ENCODE peak calls at places on chromosomes 7 and 10, in nine cellular contexts. One of them, this sample, is unnamed.
A peak's percentile ranks its signal among the peaks of the same experiment; 100 is the strongest.

GRCh38 chr10:100636848-100637553 is 101.3 kb downstream of the HIF1AN start:
- DNase-seq in ascending aorta: no peak
- DNase-seq in Caco-2: no peak
- DNase-seq in NT2/D1: no peak
- DNase-seq in cardiac muscle cell: no peak
- DNase-seq in lung: no peak
- DNase-seq in adrenal gland: no peak
- DNase-seq in GM23248: no peak
- DNase-seq in neural progenitor cell: no peak
- DNase-seq in this sample: no peak

GRCh38 chr7:154990964-154991514 is 11.9 kb downstream of the PAXIP1 start:
- DNase-seq in ascending aorta: no peak
- DNase-seq in Caco-2: no peak
- DNase-seq in NT2/D1: no peak
- DNase-seq in cardiac muscle cell: no peak
- DNase-seq in lung: no peak
- DNase-seq in adrenal gland: no peak
- DNase-seq in GM23248: no peak
- DNase-seq in neural progenitor cell: no peak
- DNase-seq in this sample: no peak

GRCh38 chr7:33788493-33788892 is 116.8 kb upstream of the BMPER start:
- DNase-seq in ascending aorta: no peak
- DNase-seq in Caco-2: no peak
- DNase-seq in NT2/D1: no peak
- DNase-seq in cardiac muscle cell: no peak
- DNase-seq in lung: no peak
- DNase-seq in adrenal gland: no peak
- DNase-seq in GM23248: no peak
- DNase-seq in neural progenitor cell: no peak
- DNase-seq in this sample: no peak

GRCh38 chr7:132603241-132603789 is 27.0 kb upstream of the PLXNA4 start:
- DNase-seq in ascending aorta: no peak
- DNase-seq in Caco-2: no peak
- DNase-seq in NT2/D1: no peak
- DNase-seq in cardiac muscle cell: no peak
- DNase-seq in lung: no peak
- DNase-seq in adrenal gland: no peak
- DNase-seq in GM23248: no peak
- DNase-seq in neural progenitor cell: peak; percentile 25
- DNase-seq in this sample: no peak

GRCh38 chr7:137480824-137481365 is 137.4 kb upstream of the PTN start:
- DNase-seq in ascending aorta: no peak
- DNase-seq in Caco-2: no peak
- DNase-seq in NT2/D1: no peak
- DNase-seq in cardiac muscle cell: no peak
- DNase-seq in lung: no peak
- DNase-seq in adrenal gland: no peak
- DNase-seq in GM23248: no peak
- DNase-seq in neural progenitor cell: no peak
- DNase-seq in this sample: no peak

GRCh38 chr10:51139176-51139575 is 64.9 kb downstream of the PRKG1 start:
- DNase-seq in ascending aorta: no peak
- DNase-seq in Caco-2: no peak
- DNase-seq in NT2/D1: no peak
- DNase-seq in cardiac muscle cell: no peak
- DNase-seq in lung: no peak
- DNase-seq in adrenal gland: no peak
- DNase-seq in GM23248: peak; percentile 37
- DNase-seq in neural progenitor cell: no peak
- DNase-seq in this sample: no peak

GRCh38 chr7:37069336-37069735 is 345.0 kb upstream of the AOAH start:
- DNase-seq in ascending aorta: no peak
- DNase-seq in Caco-2: no peak
- DNase-seq in NT2/D1: no peak
- DNase-seq in cardiac muscle cell: no peak
- DNase-seq in lung: no peak
- DNase-seq in adrenal gland: no peak
- DNase-seq in GM23248: no peak
- DNase-seq in neural progenitor cell: no peak
- DNase-seq in this sample: no peak

GRCh38 chr7:108000875-108001758 is 1.8 kb downstream of the LAMB1 start:
- DNase-seq in ascending aorta: no peak
- DNase-seq in Caco-2: peak; percentile 55
- DNase-seq in NT2/D1: no peak
- DNase-seq in cardiac muscle cell: peak; percentile 30
- DNase-seq in lung: no peak
- DNase-seq in adrenal gland: peak; percentile 57
- DNase-seq in GM23248: peak; percentile 63
- DNase-seq in neural progenitor cell: peak; percentile 77
- DNase-seq in this sample: peak; percentile 54

GRCh38 chr10:48606530-48607355 is 1.9 kb upstream of the ARHGAP22 start:
- DNase-seq in ascending aorta: peak; percentile 62
- DNase-seq in Caco-2: no peak
- DNase-seq in NT2/D1: no peak
- DNase-seq in cardiac muscle cell: no peak
- DNase-seq in lung: peak; percentile 34
- DNase-seq in adrenal gland: peak; percentile 23
- DNase-seq in GM23248: peak; percentile 99
- DNase-seq in neural progenitor cell: no peak
- DNase-seq in this sample: peak; percentile 11

GRCh38 chr10:90745565-90745964 is 112.3 kb downstream of the HTR7 start:
- DNase-seq in ascending aorta: no peak
- DNase-seq in Caco-2: no peak
- DNase-seq in NT2/D1: no peak
- DNase-seq in cardiac muscle cell: no peak
- DNase-seq in lung: no peak
- DNase-seq in adrenal gland: no peak
- DNase-seq in GM23248: peak; percentile 6
- DNase-seq in neural progenitor cell: no peak
- DNase-seq in this sample: no peak

GRCh38 chr7:87369216-87369615 is 23.8 kb downstream of the CROT start:
- DNase-seq in ascending aorta: no peak
- DNase-seq in Caco-2: no peak
- DNase-seq in NT2/D1: no peak
- DNase-seq in cardiac muscle cell: no peak
- DNase-seq in lung: no peak
- DNase-seq in adrenal gland: no peak
- DNase-seq in GM23248: no peak
- DNase-seq in neural progenitor cell: no peak
- DNase-seq in this sample: no peak

GRCh38 chr10:18238875-18239485 is 98.8 kb downstream of the CACNB2 start:
- DNase-seq in ascending aorta: no peak
- DNase-seq in Caco-2: no peak
- DNase-seq in NT2/D1: peak; percentile 18
- DNase-seq in cardiac muscle cell: peak; percentile 52
- DNase-seq in lung: no peak
- DNase-seq in adrenal gland: no peak
- DNase-seq in GM23248: peak; percentile 78
- DNase-seq in neural progenitor cell: peak; percentile 65
- DNase-seq in this sample: no peak

GRCh38 chr7:423312-424260 is 96.1 kb downstream of the PDGFA start:
- DNase-seq in ascending aorta: no peak
- DNase-seq in Caco-2: no peak
- DNase-seq in NT2/D1: no peak
- DNase-seq in cardiac muscle cell: no peak
- DNase-seq in lung: no peak
- DNase-seq in adrenal gland: no peak
- DNase-seq in GM23248: no peak
- DNase-seq in neural progenitor cell: no peak
- DNase-seq in this sample: no peak

GRCh38 chr7:2299853-2300512 is 14.3 kb downstream of the SNX8 start:
- DNase-seq in ascending aorta: no peak
- DNase-seq in Caco-2: no peak
- DNase-seq in NT2/D1: no peak
- DNase-seq in cardiac muscle cell: no peak
- DNase-seq in lung: no peak
- DNase-seq in adrenal gland: no peak
- DNase-seq in GM23248: peak; percentile 35
- DNase-seq in neural progenitor cell: no peak
- DNase-seq in this sample: no peak

GRCh38 chr7:2299131-2299829 is 15.0 kb downstream of the SNX8 start:
- DNase-seq in ascending aorta: peak; percentile 12
- DNase-seq in Caco-2: no peak
- DNase-seq in NT2/D1: no peak
- DNase-seq in cardiac muscle cell: no peak
- DNase-seq in lung: no peak
- DNase-seq in adrenal gland: peak; percentile 22
- DNase-seq in GM23248: peak; percentile 92
- DNase-seq in neural progenitor cell: no peak
- DNase-seq in this sample: no peak

GRCh38 chr7:2290877-2291276 is 23.4 kb downstream of the SNX8 start:
- DNase-seq in ascending aorta: no peak
- DNase-seq in Caco-2: no peak
- DNase-seq in NT2/D1: no peak
- DNase-seq in cardiac muscle cell: no peak
- DNase-seq in lung: no peak
- DNase-seq in adrenal gland: no peak
- DNase-seq in GM23248: no peak
- DNase-seq in neural progenitor cell: no peak
- DNase-seq in this sample: no peak

GRCh38 chr7:2296830-2297229 is 17.4 kb downstream of the SNX8 start:
- DNase-seq in ascending aorta: no peak
- DNase-seq in Caco-2: no peak
- DNase-seq in NT2/D1: no peak
- DNase-seq in cardiac muscle cell: no peak
- DNase-seq in lung: no peak
- DNase-seq in adrenal gland: no peak
- DNase-seq in GM23248: no peak
- DNase-seq in neural progenitor cell: no peak
- DNase-seq in this sample: no peak

GRCh38 chr7:2295936-2296620 is 18.2 kb downstream of the SNX8 start:
- DNase-seq in ascending aorta: no peak
- DNase-seq in Caco-2: no peak
- DNase-seq in NT2/D1: no peak
- DNase-seq in cardiac muscle cell: no peak
- DNase-seq in lung: no peak
- DNase-seq in adrenal gland: no peak
- DNase-seq in GM23248: no peak
- DNase-seq in neural progenitor cell: no peak
- DNase-seq in this sample: no peak
- H3K4me1 ChIP-seq in ascending aorta: no peaks in the 10 kb centered on the region
- H3K4me1 ChIP-seq in Caco-2: no peaks in the 10 kb centered on the region
- H3K4me1 ChIP-seq in NT2/D1: no peaks in the 10 kb centered on the region
- H3K4me1 ChIP-seq in cardiac muscle cell: no peaks in the 10 kb centered on the region
- H3K4me1 ChIP-seq in lung: peaks cover 2% of the 10 kb centered on the region
- H3K4me1 ChIP-seq in adrenal gland: no peaks in the 10 kb centered on the region
- H3K4me1 ChIP-seq in GM23248: peaks cover 24% of the 10 kb centered on the region
- H3K4me1 ChIP-seq in neural progenitor cell: peaks cover 5% of the 10 kb centered on the region
- H3K4me1 ChIP-seq in this sample: peaks cover 6% of the 10 kb centered on the region

GRCh38 chr7:99833289-99833877 is 5.6 kb downstream of the CYP3A43 start:
- DNase-seq in ascending aorta: no peak
- DNase-seq in Caco-2: no peak
- DNase-seq in NT2/D1: no peak
- DNase-seq in cardiac muscle cell: no peak
- DNase-seq in lung: no peak
- DNase-seq in adrenal gland: peak; percentile 53
- DNase-seq in GM23248: no peak
- DNase-seq in neural progenitor cell: no peak
- DNase-seq in this sample: no peak
- H3K4me1 ChIP-seq in ascending aorta: no peaks in the 10 kb centered on the region
- H3K4me1 ChIP-seq in Caco-2: peaks cover 29% of the 10 kb centered on the region
- H3K4me1 ChIP-seq in NT2/D1: no peaks in the 10 kb centered on the region
- H3K4me1 ChIP-seq in cardiac muscle cell: peaks cover 14% of the 10 kb centered on the region
- H3K4me1 ChIP-seq in lung: no peaks in the 10 kb centered on the region
- H3K4me1 ChIP-seq in adrenal gland: peaks cover 5% of the 10 kb centered on the region
- H3K4me1 ChIP-seq in GM23248: no peaks in the 10 kb centered on the region
- H3K4me1 ChIP-seq in neural progenitor cell: no peaks in the 10 kb centered on the region
- H3K4me1 ChIP-seq in this sample: no peaks in the 10 kb centered on the region

GRCh38 chr7:55130079-55130476 is 111.3 kb downstream of the EGFR start:
- DNase-seq in ascending aorta: no peak
- DNase-seq in Caco-2: no peak
- DNase-seq in NT2/D1: no peak
- DNase-seq in cardiac muscle cell: no peak
- DNase-seq in lung: no peak
- DNase-seq in adrenal gland: no peak
- DNase-seq in GM23248: peak; percentile 58
- DNase-seq in neural progenitor cell: peak; percentile 34
- DNase-seq in this sample: peak; percentile 80

GRCh38 chr7:55132890-55133551 is 114.2 kb downstream of the EGFR start:
- DNase-seq in ascending aorta: no peak
- DNase-seq in Caco-2: peak; percentile 70
- DNase-seq in NT2/D1: no peak
- DNase-seq in cardiac muscle cell: no peak
- DNase-seq in lung: peak; percentile 49
- DNase-seq in adrenal gland: peak; percentile 60
- DNase-seq in GM23248: peak; percentile 99
- DNase-seq in neural progenitor cell: no peak
- DNase-seq in this sample: no peak

GRCh38 chr7:55130554-55131198 is 111.9 kb downstream of the EGFR start:
- DNase-seq in ascending aorta: peak; percentile 48
- DNase-seq in Caco-2: no peak
- DNase-seq in NT2/D1: no peak
- DNase-seq in cardiac muscle cell: no peak
- DNase-seq in lung: no peak
- DNase-seq in adrenal gland: peak; percentile 53
- DNase-seq in GM23248: peak; percentile 77
- DNase-seq in neural progenitor cell: peak; percentile 79
- DNase-seq in this sample: peak; percentile 48

GRCh38 chr7:55132550-55132889 is 113.7 kb downstream of the EGFR start:
- DNase-seq in ascending aorta: no peak
- DNase-seq in Caco-2: no peak
- DNase-seq in NT2/D1: no peak
- DNase-seq in cardiac muscle cell: no peak
- DNase-seq in lung: no peak
- DNase-seq in adrenal gland: no peak
- DNase-seq in GM23248: no peak
- DNase-seq in neural progenitor cell: no peak
- DNase-seq in this sample: no peak

DNA sequence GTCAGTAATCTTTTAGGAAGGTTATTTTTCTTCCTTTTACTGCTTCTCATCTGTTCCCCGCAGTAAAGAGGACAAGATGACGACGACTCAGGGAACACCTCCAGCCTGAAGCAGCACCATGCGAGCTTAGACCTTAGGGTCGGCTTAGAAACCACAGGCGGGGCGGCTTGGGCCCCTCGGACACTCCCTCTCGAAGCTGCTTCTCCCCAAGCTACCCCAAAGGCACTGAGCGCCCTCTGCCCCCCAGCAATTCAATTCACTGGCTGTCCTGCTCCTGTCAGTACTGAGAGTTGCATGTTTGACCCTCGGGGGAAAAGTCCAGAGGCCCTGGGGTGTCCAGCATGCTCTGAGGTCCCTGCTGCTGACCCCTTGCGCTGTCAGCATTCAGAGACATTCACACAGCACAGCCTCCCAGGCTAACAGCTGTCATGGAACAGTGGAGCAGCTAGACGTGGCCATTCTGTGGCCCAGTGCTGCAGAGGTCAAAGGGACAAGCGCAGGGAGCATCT is 112.7 kb downstream of the EGFR start:
- DNase-seq in ascending aorta: no peak
- DNase-seq in Caco-2: no peak
- DNase-seq in NT2/D1: no peak
- DNase-seq in cardiac muscle cell: no peak
- DNase-seq in lung: peak; percentile 26
- DNase-seq in adrenal gland: peak; percentile 29
- DNase-seq in GM23248: no peak
- DNase-seq in neural progenitor cell: peak; percentile 14
- DNase-seq in this sample: no peak
- H3K4me1 ChIP-seq in ascending aorta: peaks cover 31% of the 10 kb centered on the region
- H3K4me1 ChIP-seq in Caco-2: peaks cover 40% of the 10 kb centered on the region
- H3K4me1 ChIP-seq in NT2/D1: peaks cover 20% of the 10 kb centered on the region
- H3K4me1 ChIP-seq in cardiac muscle cell: no peaks in the 10 kb centered on the region
- H3K4me1 ChIP-seq in lung: peaks cover 21% of the 10 kb centered on the region
- H3K4me1 ChIP-seq in adrenal gland: peaks cover 53% of the 10 kb centered on the region
- H3K4me1 ChIP-seq in GM23248: peaks cover 80% of the 10 kb centered on the region
- H3K4me1 ChIP-seq in neural progenitor cell: peaks cover 17% of the 10 kb centered on the region
- H3K4me1 ChIP-seq in this sample: peaks cover 43% of the 10 kb centered on the region

GRCh38 chr10:11551915-11552602 is 59.4 kb downstream of the USP6NL start:
- DNase-seq in ascending aorta: no peak
- DNase-seq in Caco-2: no peak
- DNase-seq in NT2/D1: no peak
- DNase-seq in cardiac muscle cell: no peak
- DNase-seq in lung: no peak
- DNase-seq in adrenal gland: no peak
- DNase-seq in GM23248: peak; percentile 92
- DNase-seq in neural progenitor cell: no peak
- DNase-seq in this sample: no peak
- H3K4me1 ChIP-seq in ascending aorta: no peaks in the 10 kb centered on the region
- H3K4me1 ChIP-seq in Caco-2: peaks cover 15% of the 10 kb centered on the region
- H3K4me1 ChIP-seq in NT2/D1: no peaks in the 10 kb centered on the region
- H3K4me1 ChIP-seq in cardiac muscle cell: no peaks in the 10 kb centered on the region
- H3K4me1 ChIP-seq in lung: peaks cover 7% of the 10 kb centered on the region
- H3K4me1 ChIP-seq in adrenal gland: peaks cover 20% of the 10 kb centered on the region
- H3K4me1 ChIP-seq in GM23248: peaks cover 17% of the 10 kb centered on the region
- H3K4me1 ChIP-seq in neural progenitor cell: no peaks in the 10 kb centered on the region
- H3K4me1 ChIP-seq in this sample: no peaks in the 10 kb centered on the region